ENCODE peak calls at places on chromosomes 1 and 21, in five cellular contexts. A, Q, G, S and U are unnamed samples.

GRCh38 chr1:41731631-41732030 is 187.1 kb downstream of the HIVEP3 start:
- DNase-seq in A (no peak), G (no peak), S (no peak), Q (no peak), U (no peak)

GRCh38 chr1:231600461-231600976 is 26.1 kb upstream of the DISC1 start:
- DNase-seq in Q (no peak), A (no peak), G (no peak), S (no peak), U (no peak)

GRCh38 chr1:109457819-109458218 is 8.5 kb upstream of the SYPL2 start:
- DNase-seq in S (no peak), G (no peak), A (no peak), Q (no peak), U (no peak)

GRCh38 chr21:16323586-16323985 is 593.8 kb downstream of the USP25 start:
- DNase-seq in S (no peak), G (no peak), Q (no peak), A (no peak), U (no peak)

GRCh38 chr1:36349839-36350238 is 26.4 kb upstream of the EVA1B start:
- DNase-seq in Q (no peak), S (peak), G (no peak), A (no peak), U (no peak)

GRCh38 chr1:107529511-107530149 is 388.8 kb downstream of the NTNG1 start:
- DNase-seq in G (no peak), S (peak), Q (peak), A (peak), U (no peak)

GRCh38 chr1:227891223-227891954 is 56.3 kb downstream of the WNT9A start:
- DNase-seq in Q (no peak), S (no peak), A (peak), G (peak), U (peak)

GRCh38 chr1:193435771-193436170 is 249.4 kb upstream of the B3GALT2 start:
- DNase-seq in A (no peak), Q (no peak), G (no peak), S (no peak), U (no peak)

GRCh38 chr1:152501704-152502103 is 8.9 kb upstream of the LCE5A start:
- DNase-seq in G (no peak), Q (no peak), S (no peak), A (no peak), U (no peak)

GRCh38 chr1:16031551-16031950 is 9.7 kb downstream of the CLCNKA start:
- DNase-seq in S (no peak), Q (no peak), G (no peak), A (no peak), U (no peak)

GRCh38 chr1:24139846-24140425 is 3.0 kb downstream of the IL22RA1 start:
- DNase-seq in G (no peak), A (no peak), Q (no peak), S (no peak), U (no peak)

GRCh38 chr21:31098576-31099005 is 60.3 kb upstream of the KRTAP19-8 start:
- DNase-seq in G (peak), S (peak), Q (peak), A (peak), U (peak)

GRCh38 chr1:180976958-180977357 is 45.7 kb downstream of the STX6 start:
- DNase-seq in G (no peak), A (no peak), Q (no peak), S (no peak), U (no peak)

GRCh38 chr1:204205486-204205885 is 8.3 kb downstream of the GOLT1A start:
- DNase-seq in G (no peak), S (no peak), A (no peak), Q (no peak), U (no peak)

GRCh38 chr21:38159355-38159754 is 97.4 kb upstream of the KCNJ15 start:
- DNase-seq in G (peak), S (peak), Q (peak), A (peak), U (peak)

GRCh38 chr1:10415211-10415930 is 14.9 kb upstream of the CENPS start:
- DNase-seq in A (peak), G (peak), S (no peak), Q (peak), U (no peak)

GRCh38 chr1:181936768-181937581 is 124.5 kb downstream of the ZNF648 start:
- DNase-seq in S (peak), Q (peak), G (peak), A (peak), U (no peak)

GRCh38 chr1:152735648-152736047 is 22.2 kb upstream of the KPRP start:
- DNase-seq in S (no peak), G (no peak), A (no peak), Q (peak), U (no peak)

GRCh38 chr1:18948048-18948912 is 8.2 kb downstream of the IFFO2 start:
- DNase-seq in G (no peak), S (no peak), Q (no peak), A (no peak), U (peak)

GRCh38 chr1:25361901-25362300 is 23.8 kb downstream of the TMEM50A start:
- DNase-seq in Q (no peak), S (no peak), G (no peak), A (no peak), U (no peak)

GRCh38 chr1:56193656-56194055 is 385.7 kb downstream of the PLPP3 start:
- DNase-seq in G (no peak), Q (no peak), S (no peak), A (no peak), U (no peak)

GRCh38 chr1:232805269-232806070 is at the start of gene MAP10:
- DNase-seq in A (peak), S (peak), G (peak), Q (peak), U (peak)

GRCh38 chr1:16243408-16243690 is 6.4 kb upstream of the CPLANE2 start:
- DNase-seq in A (no peak), S (no peak), G (no peak), Q (no peak), U (no peak)

GRCh38 chr1:154427173-154428139 is 22.3 kb downstream of the IL6R start:
- DNase-seq in A (peak), G (peak), Q (no peak), S (peak), U (peak)

GRCh38 chr1:215731699-215732098 is 164.6 kb downstream of the KCTD3 start:
- DNase-seq in A (no peak), G (no peak), Q (no peak), S (no peak), U (no peak)

GRCh38 chr1:212456166-212456528 is 23.4 kb downstream of the NENF start:
- DNase-seq in S (no peak), A (no peak), G (no peak), Q (no peak), U (no peak)

GRCh38 chr1:194535369-194535768 is 1349.0 kb upstream of the B3GALT2 start:
- DNase-seq in A (no peak), G (no peak), S (no peak), Q (peak), U (no peak)

GRCh38 chr1:17670587-17671313 is 84.4 kb upstream of the ACTL8 start:
- DNase-seq in S (no peak), G (no peak), Q (peak), A (no peak), U (no peak)

GRCh38 chr21:38843806-38844479 is 38.2 kb downstream of the ETS2 start:
- DNase-seq in A (no peak), G (no peak), Q (no peak), S (no peak), U (no peak)

GRCh38 chr1:8474369-8474768 is 156.5 kb downstream of the SLC45A1 start:
- DNase-seq in S (no peak), A (no peak), Q (no peak), G (no peak), U (no peak)

GRCh38 chr1:25700626-25701025 is 84.0 kb downstream of the MAN1C1 start:
- DNase-seq in A (no peak), Q (peak), S (no peak), G (no peak), U (no peak)

GRCh38 chr1:150072959-150073358 is 5.4 kb downstream of the VPS45 start:
- DNase-seq in Q (peak), A (no peak), S (no peak), G (no peak), U (no peak)

GRCh38 chr1:54276617-54277450 is 76.9 kb downstream of the MRPL37 start:
- DNase-seq in A (no peak), G (no peak), S (no peak), Q (no peak), U (no peak)

GRCh38 chr1:45551684-45552083 is 1.1 kb downstream of the AKR1A1 start:
- DNase-seq in S (no peak), A (no peak), Q (no peak), G (no peak), U (no peak)

GRCh38 chr1:41631971-41632370 is 147.5 kb upstream of the EDN2 start:
- DNase-seq in G (no peak), S (no peak), Q (no peak), A (no peak), U (no peak)

GRCh38 chr1:200099040-200099439 is 71.5 kb downstream of the NR5A2 start:
- DNase-seq in A (no peak), G (no peak), Q (no peak), S (no peak), U (no peak)

GRCh38 chr1:41524676-41525675 is 40.5 kb upstream of the EDN2 start:
- DNase-seq in A (no peak), S (no peak), G (no peak), Q (no peak), U (no peak)

GRCh38 chr1:60984066-60984799 is 98.1 kb upstream of the NFIA start:
- DNase-seq in Q (no peak), G (no peak), S (no peak), A (no peak), U (peak)

GRCh38 chr21:40158356-40158755 is 291.1 kb downstream of the PCP4 start:
- DNase-seq in A (no peak), S (no peak), Q (no peak), G (no peak), U (no peak)

GRCh38 chr1:30092051-30092858 is 631.1 kb downstream of the MATN1 start:
- DNase-seq in A (no peak), G (no peak), S (no peak), Q (no peak), U (no peak)

GRCh38 chr1:30085814-30086770 is 637.3 kb downstream of the MATN1 start:
- DNase-seq in Q (peak), A (peak), S (peak), G (peak), U (peak)

GRCh38 chr1:30090421-30090820 is 633.0 kb downstream of the MATN1 start:
- DNase-seq in S (no peak), A (no peak), G (no peak), Q (no peak), U (no peak)

GRCh38 chr1:30087465-30087864 is 635.9 kb downstream of the MATN1 start:
- DNase-seq in S (no peak), Q (peak), A (no peak), G (no peak), U (no peak)

GRCh38 chr1:30088594-30089556 is 634.5 kb downstream of the MATN1 start:
- DNase-seq in Q (no peak), S (no peak), G (no peak), A (peak), U (no peak)
- H3K27ac ChIP-seq in Q (no peak), S (no peak), G (no peak), A (peak), U (no peak)

GRCh38 chr1:175191654-175192053 is 922 bp downstream of the KIAA0040 start:
- DNase-seq in A (peak), G (no peak), Q (peak), S (no peak), U (no peak)
- H3K27ac ChIP-seq in A (peak), G (peak), Q (no peak), S (no peak), U (peak)

GRCh38 chr1:201485184-201485774 is 16.3 kb upstream of the PHLDA3 start:
- DNase-seq in Q (no peak), G (no peak), A (no peak), S (no peak), U (no peak)
- H3K27ac ChIP-seq in Q (no peak), G (peak), A (peak), S (peak), U (peak)

GRCh38 chr1:77509051-77509492 is 173.4 kb downstream of the ZZZ3 start:
- DNase-seq in G (no peak), Q (no peak), A (no peak), S (no peak), U (no peak)

GRCh38 chr1:77509898-77510297 is 172.6 kb downstream of the ZZZ3 start:
- DNase-seq in G (no peak), A (no peak), Q (no peak), S (no peak), U (no peak)

GRCh38 chr1:77499466-77499865 is 183.0 kb downstream of the ZZZ3 start:
- DNase-seq in G (no peak), A (no peak), S (no peak), Q (no peak), U (no peak)

GRCh38 chr1:77506771-77507170 is 175.7 kb downstream of the ZZZ3 start:
- DNase-seq in G (no peak), A (no peak), Q (no peak), S (no peak), U (no peak)

DNA sequence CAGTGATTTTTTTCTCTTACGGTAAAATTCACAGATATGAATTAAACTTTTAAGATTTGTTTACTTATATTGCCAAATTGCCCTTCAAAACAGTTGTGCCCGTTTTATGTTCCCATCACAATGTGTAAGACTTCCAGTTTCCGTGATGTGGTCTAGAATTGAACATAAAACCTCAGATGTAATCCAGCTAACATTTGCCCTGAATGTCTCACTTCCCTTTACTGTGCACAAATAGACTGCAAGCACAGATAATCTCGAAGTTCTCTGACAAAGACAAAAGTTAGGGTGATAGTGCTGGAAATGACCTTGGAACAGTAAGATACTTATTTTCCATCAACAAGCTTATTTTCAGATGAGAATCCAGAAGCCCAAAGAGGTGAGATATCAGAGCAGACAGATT is 177.5 kb downstream of the ZZZ3 start:
- DNase-seq in S (no peak), G (no peak), Q (no peak), A (no peak), U (no peak)
- H3K27ac ChIP-seq in S (no peak), G (no peak), Q (no peak), A (no peak), U (no peak)